ENCODE peak calls at places on chromosomes 13 and 19, in ten cellular contexts. One of them, this sample, is unnamed.

GRCh38 chr13:52950436-52950960 is 78.1 kb upstream of the OLFM4 start:
- DNase-seq in lower lobe of right lung: no peak
- DNase-seq in aorta: no peak
- DNase-seq in amniotic stem cell: no peak
- DNase-seq in frontal cortex: no peak
- DNase-seq in stimulated activated CD4-positive, alpha-beta T cell treated with anti-CD3 and anti-CD28 coated beads, Interleukin-4, amount 100 ng/mL, for 1 hour: no peak
- DNase-seq in bronchial epithelial cell: no peak
- DNase-seq in midbrain: no peak
- DNase-seq in stimulated activated CD8-positive, alpha-beta memory T cell treated with anti-CD3 and anti-CD28 coated beads, Interleukin-4, amount 100 ng/mL, for 1 hour: no peak
- DNase-seq in astrocyte of the spinal cord: no peak
- DNase-seq in this sample: no peak

GRCh38 chr19:10290876-10291553 is 1.3 kb downstream of the ICAM5 start:
- DNase-seq in amniotic stem cell: no peak
- DNase-seq in stimulated activated CD4-positive, alpha-beta T cell treated with anti-CD3 and anti-CD28 coated beads, Interleukin-4, amount 100 ng/mL, for 1 hour: peak
- DNase-seq in frontal cortex: no peak
- DNase-seq in aorta: no peak
- DNase-seq in lower lobe of right lung: peak
- DNase-seq in stimulated activated CD8-positive, alpha-beta memory T cell treated with anti-CD3 and anti-CD28 coated beads, Interleukin-4, amount 100 ng/mL, for 1 hour: no peak
- DNase-seq in astrocyte of the spinal cord: no peak
- DNase-seq in bronchial epithelial cell: peak
- DNase-seq in midbrain: no peak
- DNase-seq in this sample: no peak

GRCh38 chr19:49421039-49421877 is 2.0 kb downstream of the PTH2 start:
- DNase-seq in bronchial epithelial cell: peak
- DNase-seq in aorta: peak
- DNase-seq in midbrain: no peak
- DNase-seq in stimulated activated CD8-positive, alpha-beta memory T cell treated with anti-CD3 and anti-CD28 coated beads, Interleukin-4, amount 100 ng/mL, for 1 hour: no peak
- DNase-seq in astrocyte of the spinal cord: peak
- DNase-seq in frontal cortex: peak
- DNase-seq in stimulated activated CD4-positive, alpha-beta T cell treated with anti-CD3 and anti-CD28 coated beads, Interleukin-4, amount 100 ng/mL, for 1 hour: peak
- DNase-seq in amniotic stem cell: no peak
- DNase-seq in lower lobe of right lung: peak
- DNase-seq in this sample: no peak

GRCh38 chr13:37539176-37539575 is 59.4 kb downstream of the POSTN start:
- DNase-seq in midbrain: no peak
- DNase-seq in stimulated activated CD8-positive, alpha-beta memory T cell treated with anti-CD3 and anti-CD28 coated beads, Interleukin-4, amount 100 ng/mL, for 1 hour: no peak
- DNase-seq in aorta: no peak
- DNase-seq in astrocyte of the spinal cord: no peak
- DNase-seq in amniotic stem cell: no peak
- DNase-seq in bronchial epithelial cell: no peak
- DNase-seq in stimulated activated CD4-positive, alpha-beta T cell treated with anti-CD3 and anti-CD28 coated beads, Interleukin-4, amount 100 ng/mL, for 1 hour: no peak
- DNase-seq in frontal cortex: no peak
- DNase-seq in lower lobe of right lung: no peak
- DNase-seq in this sample: no peak

GRCh38 chr19:7333198-7334118 is 15.3 kb upstream of the ARHGEF18 start:
- DNase-seq in astrocyte of the spinal cord: no peak
- DNase-seq in lower lobe of right lung: no peak
- DNase-seq in frontal cortex: no peak
- DNase-seq in amniotic stem cell: no peak
- DNase-seq in aorta: peak
- DNase-seq in stimulated activated CD8-positive, alpha-beta memory T cell treated with anti-CD3 and anti-CD28 coated beads, Interleukin-4, amount 100 ng/mL, for 1 hour: no peak
- DNase-seq in bronchial epithelial cell: peak
- DNase-seq in stimulated activated CD4-positive, alpha-beta T cell treated with anti-CD3 and anti-CD28 coated beads, Interleukin-4, amount 100 ng/mL, for 1 hour: no peak
- DNase-seq in midbrain: no peak
- DNase-seq in this sample: no peak

GRCh38 chr19:28020631-28021315 is 1192.2 kb downstream of the UQCRFS1 start:
- DNase-seq in stimulated activated CD8-positive, alpha-beta memory T cell treated with anti-CD3 and anti-CD28 coated beads, Interleukin-4, amount 100 ng/mL, for 1 hour: no peak
- DNase-seq in astrocyte of the spinal cord: no peak
- DNase-seq in aorta: no peak
- DNase-seq in frontal cortex: no peak
- DNase-seq in bronchial epithelial cell: no peak
- DNase-seq in midbrain: no peak
- DNase-seq in stimulated activated CD4-positive, alpha-beta T cell treated with anti-CD3 and anti-CD28 coated beads, Interleukin-4, amount 100 ng/mL, for 1 hour: no peak
- DNase-seq in lower lobe of right lung: no peak
- DNase-seq in amniotic stem cell: no peak
- DNase-seq in this sample: no peak

GRCh38 chr19:19106061-19106551 is 32.2 kb downstream of the TMEM161A start:
- DNase-seq in bronchial epithelial cell: no peak
- DNase-seq in lower lobe of right lung: no peak
- DNase-seq in amniotic stem cell: no peak
- DNase-seq in stimulated activated CD8-positive, alpha-beta memory T cell treated with anti-CD3 and anti-CD28 coated beads, Interleukin-4, amount 100 ng/mL, for 1 hour: no peak
- DNase-seq in midbrain: no peak
- DNase-seq in aorta: no peak
- DNase-seq in astrocyte of the spinal cord: no peak
- DNase-seq in frontal cortex: no peak
- DNase-seq in stimulated activated CD4-positive, alpha-beta T cell treated with anti-CD3 and anti-CD28 coated beads, Interleukin-4, amount 100 ng/mL, for 1 hour: no peak
- DNase-seq in this sample: no peak

GRCh38 chr13:110444226-110444653 is 117.3 kb downstream of the RAB20 start:
- DNase-seq in aorta: no peak
- DNase-seq in lower lobe of right lung: no peak
- DNase-seq in stimulated activated CD8-positive, alpha-beta memory T cell treated with anti-CD3 and anti-CD28 coated beads, Interleukin-4, amount 100 ng/mL, for 1 hour: no peak
- DNase-seq in astrocyte of the spinal cord: peak
- DNase-seq in midbrain: no peak
- DNase-seq in stimulated activated CD4-positive, alpha-beta T cell treated with anti-CD3 and anti-CD28 coated beads, Interleukin-4, amount 100 ng/mL, for 1 hour: no peak
- DNase-seq in bronchial epithelial cell: peak
- DNase-seq in frontal cortex: no peak
- DNase-seq in amniotic stem cell: no peak
- DNase-seq in this sample: no peak

GRCh38 chr19:16455489-16455888 is 16.3 kb downstream of the EPS15L1 start:
- DNase-seq in stimulated activated CD8-positive, alpha-beta memory T cell treated with anti-CD3 and anti-CD28 coated beads, Interleukin-4, amount 100 ng/mL, for 1 hour: no peak
- DNase-seq in aorta: no peak
- DNase-seq in midbrain: no peak
- DNase-seq in lower lobe of right lung: no peak
- DNase-seq in bronchial epithelial cell: no peak
- DNase-seq in frontal cortex: no peak
- DNase-seq in astrocyte of the spinal cord: no peak
- DNase-seq in amniotic stem cell: no peak
- DNase-seq in stimulated activated CD4-positive, alpha-beta T cell treated with anti-CD3 and anti-CD28 coated beads, Interleukin-4, amount 100 ng/mL, for 1 hour: no peak
- DNase-seq in this sample: no peak

GRCh38 chr13:32228330-32229041 is 86.7 kb downstream of the ZAR1L start:
- DNase-seq in amniotic stem cell: no peak
- DNase-seq in aorta: no peak
- DNase-seq in lower lobe of right lung: no peak
- DNase-seq in stimulated activated CD4-positive, alpha-beta T cell treated with anti-CD3 and anti-CD28 coated beads, Interleukin-4, amount 100 ng/mL, for 1 hour: no peak
- DNase-seq in stimulated activated CD8-positive, alpha-beta memory T cell treated with anti-CD3 and anti-CD28 coated beads, Interleukin-4, amount 100 ng/mL, for 1 hour: no peak
- DNase-seq in midbrain: no peak
- DNase-seq in bronchial epithelial cell: peak
- DNase-seq in astrocyte of the spinal cord: peak
- DNase-seq in frontal cortex: no peak
- DNase-seq in this sample: no peak